ENCODE peak calls at places on chromosomes 16 and 17, in seven cellular contexts. One of them, this sample, is unnamed.
A peak's percentile ranks its signal among the peaks of the same experiment; 100 is the strongest.

GRCh38 chr17:19304209-19304608 is 58.3 kb downstream of the B9D1 start:
- DNase-seq in HL-60: peak; percentile 78
- DNase-seq in neuronal stem cell: no peak
- DNase-seq in choroid plexus epithelial cell: peak; percentile 68
- DNase-seq in aorta: peak; percentile 74
- DNase-seq in Caco-2: no peak
- DNase-seq in lung: peak; percentile 71
- DNase-seq in this sample: no peak

GRCh38 chr16:2162676-2163118 is 7.1 kb downstream of the TRAF7 start:
- DNase-seq in HL-60: no peak
- DNase-seq in neuronal stem cell: no peak
- DNase-seq in choroid plexus epithelial cell: no peak
- DNase-seq in aorta: no peak
- DNase-seq in Caco-2: no peak
- DNase-seq in lung: no peak
- DNase-seq in this sample: no peak

GRCh38 chr17:39094607-39095308 is 56.7 kb downstream of the PLXDC1 start:
- DNase-seq in HL-60: no peak
- DNase-seq in neuronal stem cell: no peak
- DNase-seq in choroid plexus epithelial cell: no peak
- DNase-seq in aorta: no peak
- DNase-seq in Caco-2: no peak
- DNase-seq in lung: no peak
- DNase-seq in this sample: no peak

GRCh38 chr17:29099527-29099926 is 56.6 kb downstream of the PIPOX start:
- DNase-seq in HL-60: no peak
- DNase-seq in neuronal stem cell: no peak
- DNase-seq in choroid plexus epithelial cell: no peak
- DNase-seq in aorta: no peak
- DNase-seq in Caco-2: no peak
- DNase-seq in lung: no peak
- DNase-seq in this sample: no peak

GRCh38 chr17:43943769-43944418 is 1.6 kb upstream of the PPY start:
- DNase-seq in HL-60: peak; percentile 74
- DNase-seq in neuronal stem cell: peak; percentile 72
- DNase-seq in choroid plexus epithelial cell: peak; percentile 86
- DNase-seq in aorta: peak; percentile 95
- DNase-seq in Caco-2: peak; percentile 85
- DNase-seq in lung: peak; percentile 81
- DNase-seq in this sample: peak; percentile 50

GRCh38 chr16:67865318-67865717 is 7.5 kb upstream of the EDC4 start:
- DNase-seq in HL-60: peak; percentile 30
- DNase-seq in neuronal stem cell: no peak
- DNase-seq in choroid plexus epithelial cell: peak; percentile 50
- DNase-seq in aorta: no peak
- DNase-seq in Caco-2: peak; percentile 59
- DNase-seq in lung: no peak
- DNase-seq in this sample: no peak

GRCh38 chr17:80034977-80035686 is 540 bp downstream of the TBC1D16 start:
- DNase-seq in HL-60: no peak
- DNase-seq in neuronal stem cell: peak; percentile 27
- DNase-seq in choroid plexus epithelial cell: peak; percentile 55
- DNase-seq in aorta: no peak
- DNase-seq in Caco-2: no peak
- DNase-seq in lung: no peak
- DNase-seq in this sample: no peak

GRCh38 chr16:67242138-67242730 is 5.0 kb downstream of the FHOD1 start:
- DNase-seq in HL-60: no peak
- DNase-seq in neuronal stem cell: no peak
- DNase-seq in choroid plexus epithelial cell: no peak
- DNase-seq in aorta: peak; percentile 66
- DNase-seq in Caco-2: no peak
- DNase-seq in lung: no peak
- DNase-seq in this sample: no peak

GRCh38 chr17:77235370-77236080 is 94.8 kb downstream of the SEC14L1 start:
- DNase-seq in HL-60: no peak
- DNase-seq in neuronal stem cell: no peak
- DNase-seq in choroid plexus epithelial cell: peak; percentile 87
- DNase-seq in aorta: peak; percentile 82
- DNase-seq in Caco-2: no peak
- DNase-seq in lung: peak; percentile 56
- DNase-seq in this sample: no peak

DNA sequence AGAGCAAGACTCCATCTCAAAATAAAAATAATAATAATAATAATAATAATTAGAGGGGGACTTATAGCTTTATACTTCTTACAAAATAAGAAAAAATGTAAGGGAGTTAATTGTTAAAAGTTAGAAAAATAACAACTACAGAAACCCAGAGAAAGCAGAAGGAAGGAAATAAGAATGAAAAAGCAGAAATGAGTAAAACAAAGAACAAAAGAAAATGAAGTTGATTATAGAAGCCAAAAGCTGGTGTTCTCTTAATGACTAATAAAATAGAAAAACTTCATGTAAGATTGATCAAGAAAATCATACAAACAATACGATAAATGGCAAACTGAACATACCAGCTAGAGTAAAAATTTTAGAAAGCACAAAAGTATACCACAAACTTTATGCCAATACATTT is 6.8 kb upstream of the NSMCE1 start:
- DNase-seq in HL-60: no peak
- DNase-seq in neuronal stem cell: no peak
- DNase-seq in choroid plexus epithelial cell: no peak
- DNase-seq in aorta: no peak
- DNase-seq in Caco-2: no peak
- DNase-seq in lung: no peak
- DNase-seq in this sample: no peak
- H3K4me3 ChIP-seq in HL-60: no peak overlapping the region
- H3K4me3 ChIP-seq in neuronal stem cell: no peak overlapping the region
- H3K4me3 ChIP-seq in choroid plexus epithelial cell: no peak overlapping the region
- H3K4me3 ChIP-seq in aorta: no peak overlapping the region
- H3K4me3 ChIP-seq in Caco-2: no peak overlapping the region
- H3K4me3 ChIP-seq in lung: no peak overlapping the region
- H3K4me3 ChIP-seq in this sample: no peak overlapping the region

GRCh38 chr17:40312893-40313659 is 4.1 kb downstream of the RARA start:
- DNase-seq in HL-60: no peak
- DNase-seq in neuronal stem cell: no peak
- DNase-seq in choroid plexus epithelial cell: no peak
- DNase-seq in aorta: no peak
- DNase-seq in Caco-2: no peak
- DNase-seq in lung: no peak
- DNase-seq in this sample: no peak

GRCh38 chr17:40313660-40314556 is 4.9 kb downstream of the RARA start:
- DNase-seq in HL-60: no peak
- DNase-seq in neuronal stem cell: no peak
- DNase-seq in choroid plexus epithelial cell: no peak
- DNase-seq in aorta: no peak
- DNase-seq in Caco-2: no peak
- DNase-seq in lung: no peak
- DNase-seq in this sample: no peak

GRCh38 chr17:40311575-40311974 is 2.6 kb downstream of the RARA start:
- DNase-seq in HL-60: peak; percentile 49
- DNase-seq in neuronal stem cell: no peak
- DNase-seq in choroid plexus epithelial cell: peak; percentile 57
- DNase-seq in aorta: no peak
- DNase-seq in Caco-2: no peak
- DNase-seq in lung: no peak
- DNase-seq in this sample: no peak

GRCh38 chr17:40310882-40311391 is 2.0 kb downstream of the RARA start:
- DNase-seq in HL-60: no peak
- DNase-seq in neuronal stem cell: no peak
- DNase-seq in choroid plexus epithelial cell: no peak
- DNase-seq in aorta: no peak
- DNase-seq in Caco-2: no peak
- DNase-seq in lung: no peak
- DNase-seq in this sample: no peak

GRCh38 chr17:40312131-40312731 is 3.3 kb downstream of the RARA start:
- DNase-seq in HL-60: no peak
- DNase-seq in neuronal stem cell: no peak
- DNase-seq in choroid plexus epithelial cell: no peak
- DNase-seq in aorta: no peak
- DNase-seq in Caco-2: no peak
- DNase-seq in lung: no peak
- DNase-seq in this sample: no peak
- H3K4me3 ChIP-seq in HL-60: no peak overlapping the region
- H3K4me3 ChIP-seq in neuronal stem cell: no peak overlapping the region
- H3K4me3 ChIP-seq in choroid plexus epithelial cell: no peak overlapping the region
- H3K4me3 ChIP-seq in aorta: no peak overlapping the region
- H3K4me3 ChIP-seq in Caco-2: no peak overlapping the region
- H3K4me3 ChIP-seq in lung: no peak overlapping the region
- H3K4me3 ChIP-seq in this sample: no peak overlapping the region

GRCh38 chr16:56518435-56518834 is 1.4 kb downstream of the BBS2 start:
- DNase-seq in HL-60: no peak
- DNase-seq in neuronal stem cell: no peak
- DNase-seq in choroid plexus epithelial cell: no peak
- DNase-seq in aorta: no peak
- DNase-seq in Caco-2: no peak
- DNase-seq in lung: no peak
- DNase-seq in this sample: peak; percentile 18
- H3K4me3 ChIP-seq in HL-60: no peak overlapping the region
- H3K4me3 ChIP-seq in neuronal stem cell: no peak overlapping the region
- H3K4me3 ChIP-seq in choroid plexus epithelial cell: no peak overlapping the region
- H3K4me3 ChIP-seq in aorta: no peak overlapping the region
- H3K4me3 ChIP-seq in Caco-2: no peak overlapping the region
- H3K4me3 ChIP-seq in lung: no peak overlapping the region
- H3K4me3 ChIP-seq in this sample: no peak overlapping the region

DNA sequence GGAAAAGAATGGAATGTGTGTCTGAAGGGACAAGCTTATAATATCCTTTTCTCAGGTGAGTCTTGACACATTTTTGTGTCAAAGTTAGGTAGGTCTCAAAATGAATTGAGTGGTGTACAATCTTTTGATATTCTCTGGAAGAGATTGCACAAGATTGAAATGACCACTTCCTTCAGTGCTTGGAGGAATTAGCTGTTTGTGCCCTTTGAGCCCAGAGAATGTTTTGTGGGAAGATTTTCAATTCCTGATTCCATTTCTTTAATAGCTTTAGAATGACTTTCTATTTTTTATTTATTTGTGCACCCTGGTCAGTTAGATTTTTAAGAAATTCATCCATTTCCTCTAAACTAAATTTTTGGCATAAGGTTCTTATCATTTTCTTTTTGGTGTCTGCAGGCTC is 1.6 kb upstream of the CCL13 start:
- DNase-seq in HL-60: no peak
- DNase-seq in neuronal stem cell: no peak
- DNase-seq in choroid plexus epithelial cell: peak; percentile 44
- DNase-seq in aorta: no peak
- DNase-seq in Caco-2: no peak
- DNase-seq in lung: no peak
- DNase-seq in this sample: no peak
- H3K4me3 ChIP-seq in HL-60: no peak overlapping the region
- H3K4me3 ChIP-seq in neuronal stem cell: no peak overlapping the region
- H3K4me3 ChIP-seq in choroid plexus epithelial cell: no peak overlapping the region
- H3K4me3 ChIP-seq in aorta: no peak overlapping the region
- H3K4me3 ChIP-seq in Caco-2: no peak overlapping the region
- H3K4me3 ChIP-seq in lung: no peak overlapping the region
- H3K4me3 ChIP-seq in this sample: no peak overlapping the region

GRCh38 chr17:6177941-6178694 is 107.9 kb downstream of the WSCD1 start:
- DNase-seq in HL-60: no peak
- DNase-seq in neuronal stem cell: no peak
- DNase-seq in choroid plexus epithelial cell: no peak
- DNase-seq in aorta: no peak
- DNase-seq in Caco-2: no peak
- DNase-seq in lung: no peak
- DNase-seq in this sample: no peak

GRCh38 chr17:6184508-6184907 is 114.3 kb downstream of the WSCD1 start:
- DNase-seq in HL-60: no peak
- DNase-seq in neuronal stem cell: no peak
- DNase-seq in choroid plexus epithelial cell: no peak
- DNase-seq in aorta: no peak
- DNase-seq in Caco-2: no peak
- DNase-seq in lung: no peak
- DNase-seq in this sample: no peak

GRCh38 chr17:6173653-6174052 is 103.5 kb downstream of the WSCD1 start:
- DNase-seq in HL-60: no peak
- DNase-seq in neuronal stem cell: no peak
- DNase-seq in choroid plexus epithelial cell: no peak
- DNase-seq in aorta: no peak
- DNase-seq in Caco-2: no peak
- DNase-seq in lung: no peak
- DNase-seq in this sample: no peak

DNA sequence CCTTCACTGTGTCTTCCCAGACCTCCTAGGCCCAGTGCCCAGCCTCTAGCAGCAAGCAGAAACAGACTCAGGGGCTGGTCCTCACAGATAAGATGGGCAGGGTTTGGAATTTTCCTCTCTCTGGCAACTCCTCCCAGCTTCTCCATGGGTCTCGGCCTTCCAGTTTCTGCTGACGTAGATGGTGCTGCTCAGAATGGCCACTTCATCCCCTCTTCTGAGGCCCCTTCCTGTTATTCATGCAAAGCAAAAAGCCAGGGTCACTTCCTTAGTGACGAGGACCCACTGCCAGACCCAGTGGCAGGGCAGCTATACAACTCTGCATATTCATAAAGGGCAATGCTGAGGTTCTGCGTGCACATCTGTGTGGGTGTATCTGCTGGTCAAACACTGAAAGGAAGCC is 108.8 kb downstream of the WSCD1 start:
- DNase-seq in HL-60: no peak
- DNase-seq in neuronal stem cell: no peak
- DNase-seq in choroid plexus epithelial cell: no peak
- DNase-seq in aorta: no peak
- DNase-seq in Caco-2: no peak
- DNase-seq in lung: no peak
- DNase-seq in this sample: no peak
- H3K4me3 ChIP-seq in HL-60: no peak overlapping the region
- H3K4me3 ChIP-seq in neuronal stem cell: no peak overlapping the region
- H3K4me3 ChIP-seq in choroid plexus epithelial cell: no peak overlapping the region
- H3K4me3 ChIP-seq in aorta: no peak overlapping the region
- H3K4me3 ChIP-seq in Caco-2: no peak overlapping the region
- H3K4me3 ChIP-seq in lung: no peak overlapping the region
- H3K4me3 ChIP-seq in this sample: no peak overlapping the region